ENCODE peak calls at places on chromosomes 16 and 17, in four cellular contexts. K is CD8-positive, alpha-beta memory T cell; F is hippocampal formation; S is endothelial cell. R is an unnamed sample.

GRCh38 chr17:8104911-8105310 is 13.4 kb downstream of the ALOXE3 start:
- DNase-seq in K (no peak), F (no peak), S (no peak), R (no peak)

GRCh38 chr16:76428858-76429257 is 151.7 kb downstream of the CNTNAP4 start:
- DNase-seq in S (no peak), F (no peak), K (no peak), R (no peak)

GRCh38 chr16:20867585-20867984 is 32.6 kb downstream of the DCUN1D3 start:
- DNase-seq in S (no peak), K (no peak), F (no peak), R (no peak)

GRCh38 chr17:35493040-35493439 is 44.4 kb downstream of the SLFN12L start:
- DNase-seq in K (no peak), S (no peak), F (no peak), R (no peak)

GRCh38 chr17:7580631-7581554 is 1.5 kb downstream of the CD68 start:
- DNase-seq in S (no peak), F (no peak), K (no peak), R (no peak)

GRCh38 chr16:46747777-46748651 is at the start of gene MYLK3:
- DNase-seq in K (no peak), S (no peak), F (no peak), R (no peak)

GRCh38 chr17:42142371-42142896 is 12.4 kb downstream of the RAB5C start:
- DNase-seq in F (no peak), S (no peak), K (no peak), R (no peak)

GRCh38 chr16:8548166-8548565 is 42.1 kb downstream of the TMEM114 start:
- DNase-seq in F (no peak), S (no peak), K (no peak), R (no peak)

GRCh38 chr16:30032083-30032819 is 1.2 kb upstream of the TLCD3B start:
- DNase-seq in F (peak; percentile 31), K (peak; percentile 38), S (peak; percentile 75), R (peak; percentile 27)

GRCh38 chr16:27579086-27579980 is 29.4 kb downstream of the KATNIP start:
- DNase-seq in F (no peak), K (no peak), S (no peak), R (no peak)

GRCh38 chr17:80848449-80849102 is 143.1 kb upstream of the CHMP6 start:
- DNase-seq in F (no peak), K (no peak), S (no peak), R (no peak)

GRCh38 chr17:73191443-73192218 is 1.2 kb upstream of the COG1 start:
- DNase-seq in F (peak; percentile 69), K (peak; percentile 54), S (peak; percentile 66), R (no peak)

GRCh38 chr17:78667741-78668640 is 90.8 kb upstream of the DNAH17 start:
- DNase-seq in K (no peak), F (no peak), S (no peak), R (no peak)

GRCh38 chr17:21039839-21040575 is 2.8 kb downstream of the USP22 start:
- DNase-seq in S (no peak), K (no peak), F (no peak), R (no peak)

GRCh38 chr17:74754832-74755231 is 6.4 kb downstream of the NHERF1 start:
- DNase-seq in F (no peak), K (no peak), S (no peak), R (no peak)

GRCh38 chr17:51841669-51842068 is 316.8 kb downstream of the CA10 start:
- DNase-seq in K (no peak), F (no peak), S (no peak), R (no peak)

GRCh38 chr17:42072323-42073187 is 22.2 kb upstream of the C17orf113 start:
- DNase-seq in F (no peak), K (no peak), S (peak; percentile 46), R (no peak)

GRCh38 chr17:80487511-80487910 is 11.1 kb upstream of the NPTX1 start:
- DNase-seq in S (no peak), K (no peak), F (no peak), R (no peak)

GRCh38 chr17:48174833-48175232 is 67.3 kb downstream of the SNX11 start:
- DNase-seq in F (no peak), S (no peak), K (no peak), R (no peak)

GRCh38 chr17:7038025-7038862 is 2.4 kb downstream of the SLC16A13 start:
- DNase-seq in S (no peak), K (no peak), F (no peak), R (no peak)

GRCh38 chr16:9297437-9298113 is 206.1 kb downstream of the HAPSTR1 start:
- DNase-seq in S (peak; percentile 62), K (no peak), F (peak; percentile 9), R (peak; percentile 14)

GRCh38 chr17:35891273-35891672 is 11.1 kb upstream of the CCL5 start:
- DNase-seq in S (no peak), K (no peak), F (no peak), R (no peak)

GRCh38 chr16:56812884-56813283 is 52.1 kb upstream of the SLC12A3 start:
- DNase-seq in K (no peak), S (no peak), F (no peak), R (no peak)

GRCh38 chr17:82228278-82228841 is 482 bp upstream of the SLC16A3 start:
- DNase-seq in F (no peak), S (peak; percentile 50), K (peak; percentile 47), R (no peak)

GRCh38 chr16:76201385-76201784 is 75.8 kb upstream of the CNTNAP4 start:
- DNase-seq in S (no peak), K (no peak), F (no peak), R (no peak)

GRCh38 chr16:89137666-89138512 is 33.7 kb upstream of the CDH15 start:
- DNase-seq in F (no peak), S (no peak), K (no peak), R (no peak)

GRCh38 chr16:24723663-24724062 is 5.8 kb upstream of the TNRC6A start:
- DNase-seq in F (no peak), S (no peak), K (no peak), R (no peak)

R was measured in 8988T.